ENCODE peak calls at places on chromosomes 7 and 10, in seven cellular contexts. One of them, this sample, is unnamed.

GRCh38 chr7:106284516-106285050 is at the start of gene NAMPT:
- DNase-seq in T follicular helper cell: peak
- DNase-seq in bronchial epithelial cell: no peak
- DNase-seq in activated T-helper 1 cell treated with anti-CD3 and anti-CD28 coated beads, Interleukin-2, amount 50 U/mL, for 16 hours: peak
- DNase-seq in PC-3: peak
- DNase-seq in AG04450: no peak
- DNase-seq in pons: no peak
- DNase-seq in this sample: peak

GRCh38 chr10:91271886-91272285 is 51.4 kb downstream of the PCGF5 start:
- DNase-seq in T follicular helper cell: no peak
- DNase-seq in bronchial epithelial cell: no peak
- DNase-seq in activated T-helper 1 cell treated with anti-CD3 and anti-CD28 coated beads, Interleukin-2, amount 50 U/mL, for 16 hours: no peak
- DNase-seq in PC-3: no peak
- DNase-seq in AG04450: no peak
- DNase-seq in pons: no peak
- DNase-seq in this sample: no peak

GRCh38 chr10:122419890-122420623 is 34.4 kb upstream of the ARMS2 start:
- DNase-seq in T follicular helper cell: no peak
- DNase-seq in bronchial epithelial cell: peak
- DNase-seq in activated T-helper 1 cell treated with anti-CD3 and anti-CD28 coated beads, Interleukin-2, amount 50 U/mL, for 16 hours: no peak
- DNase-seq in PC-3: no peak
- DNase-seq in AG04450: peak
- DNase-seq in pons: no peak
- DNase-seq in this sample: no peak

GRCh38 chr10:49592726-49593563 is 17.2 kb upstream of the SLC18A3 start:
- DNase-seq in T follicular helper cell: peak
- DNase-seq in bronchial epithelial cell: peak
- DNase-seq in activated T-helper 1 cell treated with anti-CD3 and anti-CD28 coated beads, Interleukin-2, amount 50 U/mL, for 16 hours: peak
- DNase-seq in PC-3: peak
- DNase-seq in AG04450: peak
- DNase-seq in pons: peak
- DNase-seq in this sample: peak

GRCh38 chr10:6191569-6191968 is 11.2 kb upstream of the PFKFB3 start:
- DNase-seq in T follicular helper cell: no peak
- DNase-seq in bronchial epithelial cell: no peak
- DNase-seq in activated T-helper 1 cell treated with anti-CD3 and anti-CD28 coated beads, Interleukin-2, amount 50 U/mL, for 16 hours: no peak
- DNase-seq in PC-3: no peak
- DNase-seq in AG04450: no peak
- DNase-seq in pons: no peak
- DNase-seq in this sample: no peak

GRCh38 chr10:124744688-124745055 is 494 bp upstream of the FAM53B start:
- DNase-seq in T follicular helper cell: no peak
- DNase-seq in bronchial epithelial cell: peak
- DNase-seq in activated T-helper 1 cell treated with anti-CD3 and anti-CD28 coated beads, Interleukin-2, amount 50 U/mL, for 16 hours: no peak
- DNase-seq in PC-3: peak
- DNase-seq in AG04450: no peak
- DNase-seq in pons: peak
- DNase-seq in this sample: no peak

GRCh38 chr10:125205431-125205830 is 45.1 kb upstream of the CTBP2 start:
- DNase-seq in T follicular helper cell: no peak
- DNase-seq in bronchial epithelial cell: no peak
- DNase-seq in activated T-helper 1 cell treated with anti-CD3 and anti-CD28 coated beads, Interleukin-2, amount 50 U/mL, for 16 hours: no peak
- DNase-seq in PC-3: no peak
- DNase-seq in AG04450: no peak
- DNase-seq in pons: no peak
- DNase-seq in this sample: no peak

GRCh38 chr7:25820432-25821040 is 331.5 kb upstream of the NFE2L3 start:
- DNase-seq in T follicular helper cell: no peak
- DNase-seq in bronchial epithelial cell: no peak
- DNase-seq in activated T-helper 1 cell treated with anti-CD3 and anti-CD28 coated beads, Interleukin-2, amount 50 U/mL, for 16 hours: no peak
- DNase-seq in PC-3: peak
- DNase-seq in AG04450: no peak
- DNase-seq in pons: no peak
- DNase-seq in this sample: peak

GRCh38 chr7:6284055-6284400 is 11.6 kb upstream of the CYTH3 start:
- DNase-seq in T follicular helper cell: no peak
- DNase-seq in bronchial epithelial cell: peak
- DNase-seq in activated T-helper 1 cell treated with anti-CD3 and anti-CD28 coated beads, Interleukin-2, amount 50 U/mL, for 16 hours: no peak
- DNase-seq in PC-3: peak
- DNase-seq in AG04450: no peak
- DNase-seq in pons: no peak
- DNase-seq in this sample: no peak

GRCh38 chr10:44936314-44936975 is 23.2 kb upstream of the RASSF4 start:
- DNase-seq in T follicular helper cell: no peak
- DNase-seq in bronchial epithelial cell: no peak
- DNase-seq in activated T-helper 1 cell treated with anti-CD3 and anti-CD28 coated beads, Interleukin-2, amount 50 U/mL, for 16 hours: no peak
- DNase-seq in PC-3: no peak
- DNase-seq in AG04450: no peak
- DNase-seq in pons: no peak
- DNase-seq in this sample: no peak

GRCh38 chr7:106476751-106477150 is 184.2 kb downstream of the CCDC71L start:
- DNase-seq in T follicular helper cell: no peak
- DNase-seq in bronchial epithelial cell: peak
- DNase-seq in activated T-helper 1 cell treated with anti-CD3 and anti-CD28 coated beads, Interleukin-2, amount 50 U/mL, for 16 hours: no peak
- DNase-seq in PC-3: no peak
- DNase-seq in AG04450: no peak
- DNase-seq in pons: no peak
- DNase-seq in this sample: no peak

GRCh38 chr10:5582736-5583135 is 58.0 kb downstream of the CALML3 start:
- DNase-seq in T follicular helper cell: no peak
- DNase-seq in bronchial epithelial cell: no peak
- DNase-seq in activated T-helper 1 cell treated with anti-CD3 and anti-CD28 coated beads, Interleukin-2, amount 50 U/mL, for 16 hours: no peak
- DNase-seq in PC-3: no peak
- DNase-seq in AG04450: no peak
- DNase-seq in pons: no peak
- DNase-seq in this sample: peak

GRCh38 chr10:97578171-97578844 is 5.7 kb downstream of the ANKRD2 start:
- DNase-seq in T follicular helper cell: no peak
- DNase-seq in bronchial epithelial cell: no peak
- DNase-seq in activated T-helper 1 cell treated with anti-CD3 and anti-CD28 coated beads, Interleukin-2, amount 50 U/mL, for 16 hours: no peak
- DNase-seq in PC-3: no peak
- DNase-seq in AG04450: no peak
- DNase-seq in pons: no peak
- DNase-seq in this sample: no peak

This sample was measured in HAP-1.